ENCODE peak calls at places on chromosome 21, in five cellular contexts. One of them, this sample, is unnamed.
A peak's percentile ranks its signal among the peaks of the same experiment; 100 is the strongest.

GRCh38 chr21:25298512-25299491 is 308.5 kb downstream of the MRPL39 start:
- DNase-seq in amygdala: no peak
- DNase-seq in ELF-1: no peak
- DNase-seq in GM18507: peak; percentile 3
- DNase-seq in left ventricle myocardium inferior: no peak
- DNase-seq in this sample: peak; percentile 76

GRCh38 chr21:29333355-29333746 is 34.6 kb downstream of the BACH1 start:
- DNase-seq in amygdala: no peak
- DNase-seq in ELF-1: no peak
- DNase-seq in GM18507: no peak
- DNase-seq in left ventricle myocardium inferior: no peak
- DNase-seq in this sample: no peak

GRCh38 chr21:42233067-42233981 is 14.4 kb downstream of the ABCG1 start:
- DNase-seq in amygdala: no peak
- DNase-seq in ELF-1: peak; percentile 30
- DNase-seq in GM18507: no peak
- DNase-seq in left ventricle myocardium inferior: peak; percentile 84
- DNase-seq in this sample: peak; percentile 91

GRCh38 chr21:15775981-15776380 is 46.2 kb downstream of the USP25 start:
- DNase-seq in amygdala: no peak
- DNase-seq in ELF-1: no peak
- DNase-seq in GM18507: no peak
- DNase-seq in left ventricle myocardium inferior: no peak
- DNase-seq in this sample: no peak

GRCh38 chr21:17613242-17613676 is 558 bp upstream of the BTG3 start:
- DNase-seq in amygdala: no peak
- DNase-seq in ELF-1: no peak
- DNase-seq in GM18507: no peak
- DNase-seq in left ventricle myocardium inferior: no peak
- DNase-seq in this sample: no peak

GRCh38 chr21:29501451-29501850 is 202.7 kb downstream of the BACH1 start:
- DNase-seq in amygdala: no peak
- DNase-seq in ELF-1: no peak
- DNase-seq in GM18507: no peak
- DNase-seq in left ventricle myocardium inferior: no peak
- DNase-seq in this sample: no peak

GRCh38 chr21:38254970-38255369 is 1.8 kb upstream of the KCNJ15 start:
- DNase-seq in amygdala: no peak
- DNase-seq in ELF-1: no peak
- DNase-seq in GM18507: no peak
- DNase-seq in left ventricle myocardium inferior: no peak
- DNase-seq in this sample: no peak

GRCh38 chr21:41403966-41404365 is 22.1 kb upstream of the MX1 start:
- DNase-seq in amygdala: no peak
- DNase-seq in ELF-1: no peak
- DNase-seq in GM18507: no peak
- DNase-seq in left ventricle myocardium inferior: no peak
- DNase-seq in this sample: no peak

GRCh38 chr21:29477941-29478340 is 179.2 kb downstream of the BACH1 start:
- DNase-seq in amygdala: no peak
- DNase-seq in ELF-1: no peak
- DNase-seq in GM18507: no peak
- DNase-seq in left ventricle myocardium inferior: no peak
- DNase-seq in this sample: no peak

GRCh38 chr21:35614412-35614901 is 445.9 kb downstream of the SETD4 start:
- DNase-seq in amygdala: no peak
- DNase-seq in ELF-1: peak; percentile 44
- DNase-seq in GM18507: no peak
- DNase-seq in left ventricle myocardium inferior: no peak
- DNase-seq in this sample: no peak

GRCh38 chr21:45502600-45502999 is 39.6 kb downstream of the SLC19A1 start:
- DNase-seq in amygdala: no peak
- DNase-seq in ELF-1: no peak
- DNase-seq in GM18507: no peak
- DNase-seq in left ventricle myocardium inferior: no peak
- DNase-seq in this sample: no peak

GRCh38 chr21:17802568-17802967 is 16.6 kb downstream of the C21orf91 start:
- DNase-seq in amygdala: no peak
- DNase-seq in ELF-1: no peak
- DNase-seq in GM18507: no peak
- DNase-seq in left ventricle myocardium inferior: no peak
- DNase-seq in this sample: no peak

GRCh38 chr21:36892201-36892600 is 74.3 kb downstream of the HLCS start:
- DNase-seq in amygdala: no peak
- DNase-seq in ELF-1: no peak
- DNase-seq in GM18507: no peak
- DNase-seq in left ventricle myocardium inferior: no peak
- DNase-seq in this sample: no peak

GRCh38 chr21:45265721-45266517 is 21.8 kb downstream of the POFUT2 start:
- DNase-seq in amygdala: no peak
- DNase-seq in ELF-1: no peak
- DNase-seq in GM18507: no peak
- DNase-seq in left ventricle myocardium inferior: no peak
- DNase-seq in this sample: no peak

GRCh38 chr21:42113926-42114409 is 42.9 kb downstream of the UMODL1 start:
- DNase-seq in amygdala: no peak
- DNase-seq in ELF-1: no peak
- DNase-seq in GM18507: no peak
- DNase-seq in left ventricle myocardium inferior: no peak
- DNase-seq in this sample: no peak

GRCh38 chr21:44874240-44874496 is 678 bp upstream of the PTTG1IP start:
- DNase-seq in amygdala: no peak
- DNase-seq in ELF-1: no peak
- DNase-seq in GM18507: no peak
- DNase-seq in left ventricle myocardium inferior: no peak
- DNase-seq in this sample: no peak

GRCh38 chr21:17900281-17900989 is 81.3 kb upstream of the C21orf91 start:
- DNase-seq in amygdala: no peak
- DNase-seq in ELF-1: peak; percentile 79
- DNase-seq in GM18507: no peak
- DNase-seq in left ventricle myocardium inferior: peak; percentile 51
- DNase-seq in this sample: no peak

GRCh38 chr21:45615145-45615711 is 28.3 kb upstream of the PCBP3 start:
- DNase-seq in amygdala: no peak
- DNase-seq in ELF-1: no peak
- DNase-seq in GM18507: peak; percentile 33
- DNase-seq in left ventricle myocardium inferior: no peak
- DNase-seq in this sample: peak; percentile 58

GRCh38 chr21:46392921-46393320 is 65.8 kb upstream of the DIP2A start:
- DNase-seq in amygdala: no peak
- DNase-seq in ELF-1: no peak
- DNase-seq in GM18507: no peak
- DNase-seq in left ventricle myocardium inferior: peak; percentile 46
- DNase-seq in this sample: no peak

GRCh38 chr21:39825250-39825649 is 42.0 kb upstream of the PCP4 start:
- DNase-seq in amygdala: no peak
- DNase-seq in ELF-1: no peak
- DNase-seq in GM18507: no peak
- DNase-seq in left ventricle myocardium inferior: no peak
- DNase-seq in this sample: no peak

GRCh38 chr21:32538147-32538792 is 47.1 kb downstream of the TCP10L start:
- DNase-seq in amygdala: no peak
- DNase-seq in ELF-1: no peak
- DNase-seq in GM18507: no peak
- DNase-seq in left ventricle myocardium inferior: no peak
- DNase-seq in this sample: no peak

GRCh38 chr21:31446206-31446900 is 102.3 kb upstream of the TIAM1 start:
- DNase-seq in amygdala: no peak
- DNase-seq in ELF-1: no peak
- DNase-seq in GM18507: peak; percentile 3
- DNase-seq in left ventricle myocardium inferior: no peak
- DNase-seq in this sample: no peak